ENCODE peak calls at places on chromosomes 2 and 18, in six cellular contexts. One of them, this sample, is unnamed.

GRCh38 chr2:49241506-49241905 is 87.2 kb upstream of the FSHR start:
- DNase-seq in CD4-positive, alpha-beta T cell: no peak
- DNase-seq in NCI-H1694: no peak
- DNase-seq in AG10803: peak
- DNase-seq in cardiac fibroblast: no peak
- DNase-seq in SHP77: no peak
- DNase-seq in this sample: no peak

GRCh38 chr2:96623116-96623515 is 15.0 kb downstream of the KANSL3 start:
- DNase-seq in CD4-positive, alpha-beta T cell: no peak
- DNase-seq in NCI-H1694: no peak
- DNase-seq in AG10803: no peak
- DNase-seq in cardiac fibroblast: no peak
- DNase-seq in SHP77: no peak
- DNase-seq in this sample: no peak

GRCh38 chr2:173854141-173854540 is 111.0 kb downstream of the SP3 start:
- DNase-seq in CD4-positive, alpha-beta T cell: no peak
- DNase-seq in NCI-H1694: no peak
- DNase-seq in AG10803: no peak
- DNase-seq in cardiac fibroblast: no peak
- DNase-seq in SHP77: no peak
- DNase-seq in this sample: no peak

GRCh38 chr2:171266102-171266501 is 105.4 kb upstream of the TLK1 start:
- DNase-seq in CD4-positive, alpha-beta T cell: no peak
- DNase-seq in NCI-H1694: no peak
- DNase-seq in AG10803: no peak
- DNase-seq in cardiac fibroblast: no peak
- DNase-seq in SHP77: no peak
- DNase-seq in this sample: no peak

GRCh38 chr18:79863946-79864725 is 66.4 kb downstream of the KCNG2 start:
- DNase-seq in CD4-positive, alpha-beta T cell: no peak
- DNase-seq in NCI-H1694: no peak
- DNase-seq in AG10803: no peak
- DNase-seq in cardiac fibroblast: no peak
- DNase-seq in SHP77: no peak
- DNase-seq in this sample: no peak

GRCh38 chr2:101704046-101704466 is 6.5 kb downstream of the MAP4K4 start:
- DNase-seq in CD4-positive, alpha-beta T cell: no peak
- DNase-seq in NCI-H1694: no peak
- DNase-seq in AG10803: peak
- DNase-seq in cardiac fibroblast: peak
- DNase-seq in SHP77: no peak
- DNase-seq in this sample: no peak

GRCh38 chr2:219287569-219288265 is 8.6 kb downstream of the DNAJB2 start:
- DNase-seq in CD4-positive, alpha-beta T cell: no peak
- DNase-seq in NCI-H1694: no peak
- DNase-seq in AG10803: no peak
- DNase-seq in cardiac fibroblast: no peak
- DNase-seq in SHP77: no peak
- DNase-seq in this sample: no peak

GRCh38 chr2:224085246-224085645 is 46.2 kb upstream of the SERPINE2 start:
- DNase-seq in CD4-positive, alpha-beta T cell: no peak
- DNase-seq in NCI-H1694: no peak
- DNase-seq in AG10803: peak
- DNase-seq in cardiac fibroblast: peak
- DNase-seq in SHP77: no peak
- DNase-seq in this sample: no peak

GRCh38 chr2:86249843-86250402 is 50.7 kb downstream of the MRPL35 start:
- DNase-seq in CD4-positive, alpha-beta T cell: no peak
- DNase-seq in NCI-H1694: peak
- DNase-seq in AG10803: no peak
- DNase-seq in cardiac fibroblast: peak
- DNase-seq in SHP77: peak
- DNase-seq in this sample: peak

GRCh38 chr2:32212293-32212692 is 46.6 kb downstream of the SLC30A6 start:
- DNase-seq in CD4-positive, alpha-beta T cell: no peak
- DNase-seq in NCI-H1694: no peak
- DNase-seq in AG10803: no peak
- DNase-seq in cardiac fibroblast: no peak
- DNase-seq in SHP77: no peak
- DNase-seq in this sample: no peak

GRCh38 chr2:24429711-24430110 is 61.3 kb upstream of the NCOA1 start:
- DNase-seq in CD4-positive, alpha-beta T cell: no peak
- DNase-seq in NCI-H1694: no peak
- DNase-seq in AG10803: peak
- DNase-seq in cardiac fibroblast: peak
- DNase-seq in SHP77: no peak
- DNase-seq in this sample: no peak

GRCh38 chr18:49560277-49561126 is 1.4 kb upstream of the LIPG start:
- DNase-seq in CD4-positive, alpha-beta T cell: no peak
- DNase-seq in NCI-H1694: peak
- DNase-seq in AG10803: no peak
- DNase-seq in cardiac fibroblast: peak
- DNase-seq in SHP77: no peak
- DNase-seq in this sample: no peak

GRCh38 chr18:49691177-49691608 is 122.1 kb downstream of the ACAA2 start:
- DNase-seq in CD4-positive, alpha-beta T cell: no peak
- DNase-seq in NCI-H1694: no peak
- DNase-seq in AG10803: peak
- DNase-seq in cardiac fibroblast: peak
- DNase-seq in SHP77: no peak
- DNase-seq in this sample: no peak

GRCh38 chr2:137947714-137948336 is 16.4 kb upstream of the HNMT start:
- DNase-seq in CD4-positive, alpha-beta T cell: no peak
- DNase-seq in NCI-H1694: peak
- DNase-seq in AG10803: peak
- DNase-seq in cardiac fibroblast: peak
- DNase-seq in SHP77: peak
- DNase-seq in this sample: peak

GRCh38 chr2:171482877-171483276 is 39.4 kb upstream of the CYBRD1 start:
- DNase-seq in CD4-positive, alpha-beta T cell: no peak
- DNase-seq in NCI-H1694: no peak
- DNase-seq in AG10803: peak
- DNase-seq in cardiac fibroblast: no peak
- DNase-seq in SHP77: no peak
- DNase-seq in this sample: no peak

GRCh38 chr2:179963626-179964025 is 43.5 kb downstream of the CWC22 start:
- DNase-seq in CD4-positive, alpha-beta T cell: no peak
- DNase-seq in NCI-H1694: no peak
- DNase-seq in AG10803: peak
- DNase-seq in cardiac fibroblast: peak
- DNase-seq in SHP77: no peak
- DNase-seq in this sample: no peak

GRCh38 chr2:127884436-127884835 is 1.3 kb downstream of the AMMECR1L start:
- DNase-seq in CD4-positive, alpha-beta T cell: no peak
- DNase-seq in NCI-H1694: no peak
- DNase-seq in AG10803: peak
- DNase-seq in cardiac fibroblast: peak
- DNase-seq in SHP77: no peak
- DNase-seq in this sample: no peak

GRCh38 chr2:150141241-150142001 is 346.0 kb downstream of the RND3 start:
- DNase-seq in CD4-positive, alpha-beta T cell: no peak
- DNase-seq in NCI-H1694: no peak
- DNase-seq in AG10803: no peak
- DNase-seq in cardiac fibroblast: peak
- DNase-seq in SHP77: no peak
- DNase-seq in this sample: no peak

GRCh38 chr2:204468689-204469429 is 76.4 kb upstream of the PARD3B start:
- DNase-seq in CD4-positive, alpha-beta T cell: no peak
- DNase-seq in NCI-H1694: no peak
- DNase-seq in AG10803: peak
- DNase-seq in cardiac fibroblast: peak
- DNase-seq in SHP77: no peak
- DNase-seq in this sample: no peak

GRCh38 chr2:102599486-102599885 is 19.9 kb upstream of the SLC9A2 start:
- DNase-seq in CD4-positive, alpha-beta T cell: no peak
- DNase-seq in NCI-H1694: no peak
- DNase-seq in AG10803: no peak
- DNase-seq in cardiac fibroblast: no peak
- DNase-seq in SHP77: no peak
- DNase-seq in this sample: no peak

GRCh38 chr2:223598994-223599645 is 3.0 kb downstream of the SCG2 start:
- DNase-seq in CD4-positive, alpha-beta T cell: no peak
- DNase-seq in NCI-H1694: peak
- DNase-seq in AG10803: peak
- DNase-seq in cardiac fibroblast: peak
- DNase-seq in SHP77: no peak
- DNase-seq in this sample: no peak

GRCh38 chr2:109063326-109063670 is 65.7 kb upstream of the SH3RF3 start:
- DNase-seq in CD4-positive, alpha-beta T cell: no peak
- DNase-seq in NCI-H1694: peak
- DNase-seq in AG10803: no peak
- DNase-seq in cardiac fibroblast: no peak
- DNase-seq in SHP77: no peak
- DNase-seq in this sample: no peak

GRCh38 chr2:114022360-114023085 is 132.6 kb downstream of the ACTR3 start:
- DNase-seq in CD4-positive, alpha-beta T cell: no peak
- DNase-seq in NCI-H1694: no peak
- DNase-seq in AG10803: peak
- DNase-seq in cardiac fibroblast: peak
- DNase-seq in SHP77: no peak
- DNase-seq in this sample: no peak

GRCh38 chr2:101399001-101399794 is 11.9 kb upstream of the CREG2 start:
- DNase-seq in CD4-positive, alpha-beta T cell: no peak
- DNase-seq in NCI-H1694: peak
- DNase-seq in AG10803: no peak
- DNase-seq in cardiac fibroblast: no peak
- DNase-seq in SHP77: no peak
- DNase-seq in this sample: no peak

GRCh38 chr18:3415110-3415509 is 34.9 kb upstream of the TGIF1 start:
- DNase-seq in CD4-positive, alpha-beta T cell: no peak
- DNase-seq in NCI-H1694: no peak
- DNase-seq in AG10803: no peak
- DNase-seq in cardiac fibroblast: no peak
- DNase-seq in SHP77: no peak
- DNase-seq in this sample: no peak

GRCh38 chr2:226733189-226733858 is 66.3 kb downstream of the IRS1 start:
- DNase-seq in CD4-positive, alpha-beta T cell: no peak
- DNase-seq in NCI-H1694: no peak
- DNase-seq in AG10803: no peak
- DNase-seq in cardiac fibroblast: peak
- DNase-seq in SHP77: no peak
- DNase-seq in this sample: no peak

GRCh38 chr2:151849413-151850010 is 21.3 kb upstream of the ARL5A start:
- DNase-seq in CD4-positive, alpha-beta T cell: no peak
- DNase-seq in NCI-H1694: no peak
- DNase-seq in AG10803: no peak
- DNase-seq in cardiac fibroblast: no peak
- DNase-seq in SHP77: peak
- DNase-seq in this sample: no peak

GRCh38 chr2:16664052-16664731 is 1.4 kb downstream of the CYRIA start:
- DNase-seq in CD4-positive, alpha-beta T cell: no peak
- DNase-seq in NCI-H1694: no peak
- DNase-seq in AG10803: peak
- DNase-seq in cardiac fibroblast: peak
- DNase-seq in SHP77: no peak
- DNase-seq in this sample: peak

GRCh38 chr2:109419960-109420370 is 193.8 kb downstream of the SEPTIN10 start:
- DNase-seq in CD4-positive, alpha-beta T cell: no peak
- DNase-seq in NCI-H1694: no peak
- DNase-seq in AG10803: peak
- DNase-seq in cardiac fibroblast: peak
- DNase-seq in SHP77: no peak
- DNase-seq in this sample: peak

This sample was measured in occipital lobe.